ENCODE peak calls at places on chromosomes 16 and 17, in four cellular contexts. D is stimulated activated CD4-positive, alpha-beta T cell treated with anti-CD3 and anti-CD28 coated beads, Interleukin-2, amount 100 ng/mL, for 24 hours; A is fibroblast of the conjunctiva; U is LoVo. N is an unnamed sample.

GRCh38 chr16:49755291-49755611 is 100.7 kb downstream of the ZNF423 start:
- DNase-seq in D (no peak), A (peak; percentile 16), U (peak; percentile 48), N (no peak)

GRCh38 chr17:16406742-16407674 is 8.4 kb upstream of the TRPV2 start:
- DNase-seq in D (no peak), A (no peak), U (no peak), N (no peak)

GRCh38 chr17:81189670-81190530 is 23.9 kb upstream of the AATK start:
- DNase-seq in D (no peak), A (no peak), U (no peak), N (no peak)

GRCh38 chr16:50464325-50465290 is 83.6 kb upstream of the NKD1 start:
- DNase-seq in D (no peak), A (no peak), U (no peak), N (no peak)

GRCh38 chr17:31433091-31433790 is 41.8 kb downstream of the RAB11FIP4 start:
- DNase-seq in D (peak; percentile 26), A (no peak), U (no peak), N (no peak)

GRCh38 chr16:83744521-83744981 is 63.2 kb upstream of the HSBP1 start:
- DNase-seq in D (no peak), A (no peak), U (no peak), N (no peak)

GRCh38 chr17:73017653-73018052 is 74.8 kb downstream of the SLC39A11 start:
- DNase-seq in D (no peak), A (no peak), U (no peak), N (no peak)

GRCh38 chr17:9959377-9959981 is 54.4 kb upstream of the RCVRN start:
- DNase-seq in D (peak; percentile 36), A (peak; percentile 38), U (peak; percentile 18), N (peak; percentile 32)

GRCh38 chr17:80997471-80998387 is 6.1 kb downstream of the CHMP6 start:
- DNase-seq in D (no peak), A (no peak), U (no peak), N (no peak)

GRCh38 chr16:74991593-74992403 is 6.9 kb upstream of the WDR59 start:
- DNase-seq in D (no peak), A (no peak), U (no peak), N (no peak)

GRCh38 chr16:49532243-49532870 is 158.8 kb downstream of the C16orf78 start:
- DNase-seq in D (no peak), A (no peak), U (no peak), N (no peak)

GRCh38 chr16:6690741-6691140 is 641.9 kb upstream of the RBFOX1 start:
- DNase-seq in D (no peak), A (no peak), U (no peak), N (no peak)

GRCh38 chr17:14098246-14098645 is 28.9 kb downstream of the COX10 start:
- DNase-seq in D (no peak), A (no peak), U (no peak), N (no peak)

GRCh38 chr16:28053461-28053860 is 10.1 kb downstream of the GSG1L start:
- DNase-seq in D (no peak), A (no peak), U (no peak), N (no peak)

GRCh38 chr16:1447965-1448364 is 3.6 kb upstream of the CCDC154 start:
- DNase-seq in D (no peak), A (no peak), U (no peak), N (no peak)

GRCh38 chr17:27524594-27524993 is 68.3 kb downstream of the KSR1 start:
- DNase-seq in D (no peak), A (no peak), U (no peak), N (no peak)

GRCh38 chr16:8950580-8951077 is 13.1 kb downstream of the USP7 start:
- DNase-seq in D (no peak), A (peak; percentile 24), U (no peak), N (no peak)

GRCh38 chr17:68511671-68512246 is 471 bp upstream of the PRKAR1A start:
- DNase-seq in D (peak; percentile 67), A (peak; percentile 48), U (peak; percentile 48), N (peak; percentile 73)

GRCh38 chr17:76872221-76872873 is 4.1 kb downstream of the MGAT5B start:
- DNase-seq in D (no peak), A (peak; percentile 77), U (peak; percentile 49), N (peak; percentile 36)

GRCh38 chr16:46673320-46674013 is 15.5 kb downstream of the VPS35 start:
- DNase-seq in D (peak; percentile 41), A (peak; percentile 44), U (peak; percentile 61), N (peak; percentile 48)

GRCh38 chr16:29843942-29844341 is 19.1 kb downstream of the CDIPT start:
- DNase-seq in D (no peak), A (no peak), U (no peak), N (no peak)

GRCh38 chr17:82440377-82440981 is 10.1 kb downstream of the CYBC1 start:
- DNase-seq in D (no peak), A (no peak), U (no peak), N (no peak)

GRCh38 chr17:34203018-34203646 is 52.0 kb upstream of the CCL2 start:
- DNase-seq in D (no peak), A (no peak), U (no peak), N (no peak)

GRCh38 chr16:28846933-28847273 is 755 bp upstream of the TUFM start:
- DNase-seq in D (no peak), A (no peak), U (no peak), N (no peak)

GRCh38 chr16:87608400-87608985 is 6.2 kb downstream of the JPH3 start:
- DNase-seq in D (peak; percentile 43), A (peak; percentile 20), U (peak; percentile 46), N (peak; percentile 32)

N was measured in stimulated activated naive CD8-positive, alpha-beta T cell treated with anti-CD3 and anti-CD28 coated beads, Interleukin-15, amount 100 ng/mL, for 72 hours.